ENCODE peak calls at places on chromosomes 5 and 9, in four cellular contexts. V is lower lobe of right lung, F is neural progenitor cell, Z is breast epithelium. O is an unnamed sample. For H3K36me3, the result is how much of the 10 kb centered on the place peaks cover.

GRCh38 chr5:181059297-181060230 is 19.5 kb downstream of the BTNL9 start:
- DNase-seq in V (no peak), F (peak), Z (no peak), O (no peak)

GRCh38 chr9:88571417-88571816 is 36.4 kb downstream of the NXNL2 start:
- DNase-seq in V (no peak), F (no peak), Z (no peak), O (no peak)

GRCh38 chr9:130927995-130928900 is 10.8 kb downstream of the FIBCD1 start:
- DNase-seq in V (no peak), F (no peak), Z (no peak), O (no peak)

GRCh38 chr9:114968710-114969109 is 38.3 kb upstream of the TNFSF8 start:
- DNase-seq in V (no peak), F (peak), Z (no peak), O (no peak)

GRCh38 chr5:149240354-149240998 is 31.2 kb upstream of the AFAP1L1 start:
- DNase-seq in V (peak), F (no peak), Z (no peak), O (no peak)

GRCh38 chr9:93143830-93144530 is 9.9 kb upstream of the NINJ1 start:
- DNase-seq in V (no peak), F (no peak), Z (peak), O (no peak)

GRCh38 chr5:58778888-58779287 is 196.0 kb downstream of the RAB3C start:
- DNase-seq in V (no peak), F (no peak), Z (no peak), O (no peak)

GRCh38 chr5:99605904-99606303 is 677.1 kb upstream of the CHD1 start:
- DNase-seq in V (no peak), F (no peak), Z (no peak), O (no peak)

GRCh38 chr9:130930132-130930803 is 8.8 kb downstream of the FIBCD1 start:
- DNase-seq in V (no peak), F (no peak), Z (no peak), O (no peak)

GRCh38 chr5:35202319-35203111 is 27.8 kb downstream of the PRLR start:
- DNase-seq in V (peak), F (peak), Z (no peak), O (peak)
- TF ChIP-seq CTCF in V (peak), F (peak), Z (no peak), O (peak)

DNA sequence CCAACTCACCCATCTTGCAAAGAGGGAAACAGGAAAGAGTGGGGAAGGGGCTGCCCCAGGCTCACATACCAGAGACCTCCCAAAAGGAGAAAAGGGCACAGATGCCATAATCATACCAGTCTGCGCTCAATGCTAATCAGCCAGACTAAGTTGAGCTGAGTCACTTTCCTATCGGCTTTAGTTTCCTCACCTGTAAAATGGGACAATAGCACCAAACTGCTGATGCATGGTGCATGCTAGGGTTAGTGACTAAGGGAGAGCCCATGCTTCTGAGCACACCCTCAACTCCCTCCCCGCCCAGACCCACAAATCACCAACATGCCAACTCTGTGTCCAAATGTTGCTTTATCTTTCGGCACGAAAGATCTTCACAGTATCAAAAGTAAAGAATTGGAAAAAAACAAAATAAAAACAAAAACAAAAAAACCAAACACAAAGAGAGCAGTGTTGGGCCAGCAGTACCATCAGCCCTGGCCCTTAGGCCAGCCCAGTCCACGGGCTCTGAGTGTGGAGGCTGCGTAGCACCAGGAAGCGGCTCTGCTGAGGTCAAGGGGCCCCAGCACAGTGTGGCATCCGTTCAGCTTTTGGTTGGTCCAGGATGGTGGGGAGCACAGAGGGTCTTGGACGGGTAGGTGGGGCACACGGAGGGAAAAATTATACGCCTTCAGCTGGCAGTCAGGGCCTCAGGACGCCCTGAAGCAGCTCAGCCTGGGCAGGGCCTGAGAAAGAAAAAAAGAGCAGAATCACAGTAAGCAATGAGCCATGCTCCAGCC is 2.9 kb upstream of the DDX41 start:
- DNase-seq in V (no peak), F (no peak), Z (no peak), O (no peak)
- H3K36me3 ChIP-seq in V (half or more), F (under half), Z (under half), O (under half)

DNA sequence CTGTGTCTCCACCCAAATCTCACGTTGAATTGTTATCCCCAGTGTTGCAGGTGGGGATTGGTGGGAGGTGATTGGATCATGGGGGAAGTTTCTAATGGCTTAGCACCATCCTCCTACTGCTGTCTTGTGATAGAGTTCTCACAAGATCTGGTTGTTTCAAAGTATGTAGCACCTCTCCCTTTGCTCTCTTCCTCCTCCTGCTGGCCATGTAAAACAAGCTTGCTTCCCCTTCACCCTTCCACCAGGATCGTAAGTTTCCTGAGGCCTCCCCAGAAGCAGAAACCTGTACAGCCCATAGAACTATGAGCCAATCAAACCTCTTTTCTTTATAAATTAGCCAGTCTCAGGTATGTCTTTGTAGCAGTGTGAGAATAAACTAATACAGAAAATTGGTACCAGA is 214.7 kb upstream of the C9orf72 start:
- DNase-seq in V (no peak), F (no peak), Z (no peak), O (no peak)
- TF ChIP-seq CTCF in V (peak), F (peak), Z (no peak), O (no peak)

GRCh38 chr5:14508046-14508445 is 73.5 kb upstream of the OTULINL start:
- DNase-seq in V (no peak), F (no peak), Z (no peak), O (no peak)
- H3K36me3 ChIP-seq in V (half or more), F (under half), Z (under half), O (under half)

GRCh38 chr5:172925336-172925948 is 33.8 kb upstream of the RPL26L1 start:
- DNase-seq in V (peak), F (no peak), Z (no peak), O (no peak)
- TF ChIP-seq CTCF in V (no peak), F (no peak), Z (no peak), O (no peak)

GRCh38 chr5:620586-621180 is 8.5 kb downstream of the CEP72 start:
- DNase-seq in V (peak), F (no peak), Z (no peak), O (no peak)
- H3K36me3 ChIP-seq in V (under half), F (under half), Z (under half), O (under half)

DNA sequence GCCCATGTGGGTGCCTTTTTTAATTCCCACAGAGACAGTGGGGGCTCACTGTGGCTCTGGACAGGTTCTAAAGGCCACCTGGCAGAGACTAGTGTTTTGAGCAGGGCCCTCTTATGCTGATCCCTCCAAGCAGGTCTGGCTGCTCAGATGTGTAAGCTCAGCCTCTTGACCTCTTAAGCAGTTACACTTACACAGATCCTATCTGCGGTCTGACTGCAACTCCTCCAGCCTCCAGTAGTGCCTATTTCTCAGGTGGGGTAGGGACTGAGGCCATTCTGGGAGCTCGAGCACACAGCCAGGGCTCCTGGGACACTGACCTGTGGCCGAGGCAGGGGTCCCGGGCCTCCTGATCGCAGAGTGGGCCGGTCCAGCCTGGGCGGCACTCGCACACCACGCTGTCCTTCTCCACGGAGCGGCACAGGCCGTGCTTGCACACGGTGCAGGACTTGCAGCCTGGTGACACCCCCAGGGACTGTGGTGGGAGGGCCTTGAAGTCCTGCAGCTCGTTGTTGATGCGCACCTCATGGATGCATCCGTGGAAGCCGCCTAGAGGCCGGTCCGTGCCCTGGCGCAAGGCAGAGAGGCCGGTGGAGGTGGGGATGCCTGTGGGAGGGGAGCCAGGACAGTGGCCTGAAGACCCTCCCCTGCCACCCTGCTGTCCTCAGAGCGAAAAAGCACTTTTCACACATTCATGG is 91.9 kb upstream of the PANK3 start:
- DNase-seq in V (no peak), F (peak), Z (no peak), O (no peak)
- TF ChIP-seq CTCF in V (no peak), F (peak), Z (no peak), O (no peak)

GRCh38 chr5:83467315-83468044 is 4.1 kb upstream of the VCAN start:
- DNase-seq in V (no peak), F (peak), Z (no peak), O (no peak)

GRCh38 chr5:83469075-83469474 is 2.5 kb upstream of the VCAN start:
- DNase-seq in V (no peak), F (no peak), Z (no peak), O (no peak)

GRCh38 chr5:83464261-83464660 is 7.3 kb upstream of the VCAN start:
- DNase-seq in V (no peak), F (no peak), Z (no peak), O (no peak)
- H3K36me3 ChIP-seq in V (under half), F (under half), Z (under half), O (under half)